ENCODE peak calls at places on chromosomes 2 and 18, in four cellular contexts. W, C, S and N are unnamed samples.
A peak's percentile ranks its signal among the peaks of the same experiment; 100 is the strongest.

GRCh38 chr18:54453996-54454395 is 96.3 kb downstream of the C18orf54 start:
- DNase-seq in W (no peak), C (no peak), S (no peak), N (no peak)

GRCh38 chr18:32803571-32803970 is 30.7 kb upstream of the KLHL14 start:
- DNase-seq in W (no peak), C (no peak), S (no peak), N (no peak)

GRCh38 chr2:96146151-96146880 is 1.1 kb upstream of the DUSP2 start:
- DNase-seq in W (peak; percentile 58), C (peak; percentile 58), S (no peak), N (no peak)

GRCh38 chr18:74590606-74591005 is 7.1 kb upstream of the ZNF407 start:
- DNase-seq in W (no peak), C (no peak), S (no peak), N (no peak)

GRCh38 chr2:100959225-100959880 is 42.7 kb upstream of the RPL31 start:
- DNase-seq in W (no peak), C (no peak), S (no peak), N (no peak)

GRCh38 chr2:222318712-222319575 is 20.1 kb upstream of the PAX3 start:
- DNase-seq in W (peak; percentile 71), C (no peak), S (no peak), N (no peak)

GRCh38 chr2:5563411-5563810 is 128.8 kb upstream of the SOX11 start:
- DNase-seq in W (no peak), C (no peak), S (no peak), N (no peak)

GRCh38 chr2:23559561-23560239 is 174.7 kb downstream of the KLHL29 start:
- DNase-seq in W (no peak), C (no peak), S (no peak), N (no peak)

GRCh38 chr18:54717673-54718435 is 110.4 kb upstream of the RAB27B start:
- DNase-seq in W (no peak), C (no peak), S (no peak), N (no peak)

GRCh38 chr2:51387235-51387634 is 355.3 kb upstream of the NRXN1 start:
- DNase-seq in W (no peak), C (no peak), S (peak; percentile 72), N (no peak)

GRCh38 chr2:199977984-199978415 is 22.6 kb downstream of the MAIP1 start:
- DNase-seq in W (no peak), C (peak; percentile 86), S (peak; percentile 52), N (no peak)

GRCh38 chr18:14974576-14974975 is 226.6 kb downstream of the ANKRD30B start:
- DNase-seq in W (no peak), C (peak; percentile 75), S (no peak), N (no peak)

GRCh38 chr18:9353596-9353995 is 19.0 kb downstream of the TWSG1 start:
- DNase-seq in W (no peak), C (no peak), S (no peak), N (no peak)

GRCh38 chr2:73938761-73939352 is 12.2 kb downstream of the DGUOK start:
- DNase-seq in W (no peak), C (peak; percentile 90), S (peak; percentile 51), N (no peak)

GRCh38 chr2:3302751-3303582 is 74.7 kb downstream of the EIPR1 start:
- DNase-seq in W (peak; percentile 59), C (no peak), S (no peak), N (no peak)

GRCh38 chr2:3302421-3302750 is 75.2 kb downstream of the EIPR1 start:
- DNase-seq in W (peak; percentile 56), C (no peak), S (no peak), N (no peak)

GRCh38 chr2:3305952-3306351 is 71.7 kb downstream of the EIPR1 start:
- DNase-seq in W (no peak), C (no peak), S (no peak), N (no peak)

GRCh38 chr2:3305431-3305830 is 72.2 kb downstream of the EIPR1 start:
- DNase-seq in W (no peak), C (no peak), S (no peak), N (no peak)

GRCh38 chr2:3303583-3304406 is 73.8 kb downstream of the EIPR1 start:
- DNase-seq in W (peak; percentile 97), C (peak; percentile 63), S (peak; percentile 91), N (peak; percentile 38)
- H3K4me3 ChIP-seq in W (no peak overlapping the region), C (peak overlapping the region; percentile 2), S (peak overlapping the region; percentile 40), N (no peak overlapping the region)

GRCh38 chr18:12046751-12047335 is 46.8 kb upstream of the ANKRD62 start:
- DNase-seq in W (no peak), C (no peak), S (no peak), N (no peak)
- TF ChIP-seq CTCF in W (no peak), C (peak; percentile 9), S (peak; percentile 36), N (peak; percentile 5)

GRCh38 chr2:162012565-162012869 is 61.5 kb downstream of the DPP4 start:
- DNase-seq in W (no peak), C (no peak), S (no peak), N (no peak)
- H3K4me3 ChIP-seq in W (no peak overlapping the region), C (no peak overlapping the region), S (no peak overlapping the region), N (no peak overlapping the region)

GRCh38 chr2:180601016-180601415 is 379.4 kb upstream of the UBE2E3 start:
- DNase-seq in W (no peak), C (no peak), S (no peak), N (no peak)

GRCh38 chr2:180607501-180608060 is 372.8 kb upstream of the UBE2E3 start:
- DNase-seq in W (no peak), C (no peak), S (no peak), N (no peak)

GRCh38 chr2:180599804-180600203 is 380.6 kb upstream of the UBE2E3 start:
- DNase-seq in W (no peak), C (no peak), S (no peak), N (no peak)

GRCh38 chr2:180604077-180604476 is 376.3 kb upstream of the UBE2E3 start:
- DNase-seq in W (no peak), C (peak; percentile 8), S (peak; percentile 21), N (no peak)
- TF ChIP-seq CTCF in W (no peak), C (peak; percentile 56), S (peak; percentile 55), N (no peak)